ENCODE peak calls at places on chromosome 22, in four cellular contexts. X, F, R and O are unnamed samples.

GRCh38 chr22:25159028-25159427 is 40.6 kb upstream of the CRYBB3 start:
- DNase-seq in X (no peak), F (no peak), R (no peak), O (no peak)

GRCh38 chr22:45552580-45553332 is 50.1 kb downstream of the FBLN1 start:
- DNase-seq in X (no peak), F (peak), R (peak), O (no peak)

GRCh38 chr22:23767673-23768548 is at the start of gene CHCHD10:
- DNase-seq in X (peak), F (peak), R (no peak), O (peak)

GRCh38 chr22:24086310-24086709 is 75.2 kb downstream of the CABIN1 start:
- DNase-seq in X (no peak), F (no peak), R (no peak), O (no peak)

GRCh38 chr22:50310209-50310722 is 2.8 kb upstream of the PLXNB2 start:
- DNase-seq in X (no peak), F (no peak), R (no peak), O (no peak)

GRCh38 chr22:49855491-49855911 is 1.9 kb downstream of the ZBED4 start:
- DNase-seq in X (no peak), F (no peak), R (no peak), O (no peak)

GRCh38 chr22:27617214-27617881 is 184.2 kb downstream of the MN1 start:
- DNase-seq in X (no peak), F (no peak), R (no peak), O (no peak)

GRCh38 chr22:40610329-40610850 is 26.1 kb downstream of the MRTFA start:
- DNase-seq in X (no peak), F (no peak), R (no peak), O (no peak)

GRCh38 chr22:29072193-29072978 is 449 bp upstream of the KREMEN1 start:
- DNase-seq in X (peak), F (peak), R (no peak), O (peak)

GRCh38 chr22:40834628-40835027 is 15.5 kb upstream of the SLC25A17 start:
- DNase-seq in X (no peak), F (no peak), R (no peak), O (no peak)

GRCh38 chr22:26777402-26777801 is 120.0 kb downstream of the MIAT start:
- DNase-seq in X (no peak), F (no peak), R (no peak), O (no peak)